ENCODE peak calls at places on chromosomes 2 and 18, in nine cellular contexts. T, H, B, V, Q, U, X, I and Z are unnamed samples.

GRCh38 chr2:51698005-51698404 is 666.1 kb upstream of the NRXN1 start:
- ATAC-seq in T (no peak), H (no peak), B (no peak), V (no peak), Q (no peak), U (no peak), X (no peak), I (no peak), Z (no peak)

GRCh38 chr18:58208207-58208944 is 164.3 kb downstream of the NEDD4L start:
- ATAC-seq in T (no peak), H (no peak), B (no peak), V (peak; percentile 67), Q (no peak), U (no peak), X (no peak), I (peak; percentile 86), Z (no peak)

GRCh38 chr2:188975497-188976102 is 1.4 kb downstream of the COL3A1 start:
- ATAC-seq in T (no peak), H (peak; percentile 79), B (no peak), V (no peak), Q (peak; percentile 91), U (no peak), X (no peak), I (peak; percentile 59), Z (no peak)

GRCh38 chr18:68991281-68991680 is 193.4 kb downstream of the CCDC102B start:
- ATAC-seq in T (no peak), H (no peak), B (no peak), V (peak; percentile 77), Q (no peak), U (no peak), X (no peak), I (no peak), Z (no peak)

GRCh38 chr2:234770081-234770506 is 181.7 kb upstream of the SH3BP4 start:
- ATAC-seq in T (no peak), H (peak; percentile 56), B (no peak), V (no peak), Q (no peak), U (no peak), X (no peak), I (no peak), Z (no peak)

GRCh38 chr2:82120648-82121047 is 1816.1 kb upstream of the LRRTM1 start:
- ATAC-seq in T (no peak), H (no peak), B (no peak), V (no peak), Q (no peak), U (no peak), X (no peak), I (no peak), Z (no peak)

GRCh38 chr18:69484699-69485396 is 84.2 kb downstream of the DOK6 start:
- ATAC-seq in T (no peak), H (no peak), B (no peak), V (peak; percentile 70), Q (peak; percentile 43), U (no peak), X (no peak), I (no peak), Z (no peak)

GRCh38 chr2:85288244-85288725 is 39.5 kb downstream of the TGOLN2 start:
- ATAC-seq in T (no peak), H (peak; percentile 52), B (no peak), V (peak; percentile 80), Q (no peak), U (no peak), X (no peak), I (no peak), Z (peak; percentile 95)

GRCh38 chr2:133667-134593 is 87.6 kb upstream of the FAM110C start:
- ATAC-seq in T (no peak), H (no peak), B (no peak), V (no peak), Q (no peak), U (no peak), X (no peak), I (no peak), Z (peak; percentile 58)

GRCh38 chr2:182064024-182064880 is 78.6 kb downstream of the PPP1R1C start:
- ATAC-seq in T (no peak), H (no peak), B (no peak), V (no peak), Q (peak; percentile 51), U (no peak), X (no peak), I (no peak), Z (peak; percentile 68)

GRCh38 chr2:67891642-67892041 is 171.2 kb downstream of the C1D start:
- ATAC-seq in T (no peak), H (no peak), B (no peak), V (no peak), Q (no peak), U (no peak), X (no peak), I (no peak), Z (no peak)

GRCh38 chr2:223759569-223760430 is 77.6 kb downstream of the AP1S3 start:
- ATAC-seq in T (no peak), H (no peak), B (no peak), V (peak; percentile 67), Q (no peak), U (no peak), X (no peak), I (no peak), Z (peak; percentile 93)

GRCh38 chr2:76997296-76997695 is 524.9 kb downstream of the LRRTM4 start:
- ATAC-seq in T (no peak), H (no peak), B (no peak), V (no peak), Q (no peak), U (no peak), X (no peak), I (no peak), Z (no peak)

GRCh38 chr2:62320657-62321357 is 124.9 kb downstream of the B3GNT2 start:
- ATAC-seq in T (no peak), H (no peak), B (no peak), V (no peak), Q (no peak), U (no peak), X (no peak), I (no peak), Z (no peak)

GRCh38 chr2:179261161-179261825 is 3.3 kb downstream of the SESTD1 start:
- ATAC-seq in T (no peak), H (no peak), B (no peak), V (no peak), Q (no peak), U (no peak), X (no peak), I (no peak), Z (no peak)

GRCh38 chr2:15220618-15221017 is 340.5 kb downstream of the NBAS start:
- ATAC-seq in T (no peak), H (no peak), B (no peak), V (no peak), Q (no peak), U (no peak), X (no peak), I (no peak), Z (no peak)

GRCh38 chr2:190214434-190215194 is 105.0 kb downstream of the HIBCH start:
- ATAC-seq in T (no peak), H (no peak), B (no peak), V (peak; percentile 37), Q (peak; percentile 48), U (no peak), X (no peak), I (no peak), Z (no peak)

GRCh38 chr2:182164686-182165085 is 179.0 kb downstream of the PPP1R1C start:
- ATAC-seq in T (no peak), H (no peak), B (no peak), V (no peak), Q (no peak), U (no peak), X (no peak), I (no peak), Z (no peak)

GRCh38 chr2:43708178-43708577 is 31.9 kb upstream of the C1GALT1C1L start:
- ATAC-seq in T (no peak), H (peak; percentile 75), B (no peak), V (no peak), Q (no peak), U (no peak), X (no peak), I (no peak), Z (no peak)

GRCh38 chr2:110134025-110134424 is 18.4 kb upstream of the MALL start:
- ATAC-seq in T (no peak), H (no peak), B (no peak), V (no peak), Q (no peak), U (no peak), X (no peak), I (no peak), Z (no peak)

GRCh38 chr2:28342081-28342967 is 50.3 kb upstream of the FOSL2 start:
- ATAC-seq in T (peak; percentile 62), H (peak; percentile 24), B (no peak), V (peak; percentile 36), Q (peak; percentile 60), U (no peak), X (no peak), I (peak; percentile 73), Z (no peak)

GRCh38 chr18:6215888-6216287 is 198.8 kb downstream of the L3MBTL4 start:
- ATAC-seq in T (no peak), H (peak; percentile 32), B (no peak), V (no peak), Q (no peak), U (no peak), X (no peak), I (no peak), Z (no peak)

GRCh38 chr2:124112966-124113365 is 87.9 kb downstream of the CNTNAP5 start:
- ATAC-seq in T (no peak), H (no peak), B (no peak), V (no peak), Q (no peak), U (no peak), X (no peak), I (no peak), Z (no peak)

GRCh38 chr2:43798300-43798699 is 24.5 kb downstream of the DYNC2LI1 start:
- ATAC-seq in T (no peak), H (no peak), B (no peak), V (no peak), Q (no peak), U (no peak), X (no peak), I (no peak), Z (no peak)

GRCh38 chr18:74862094-74862493 is 264.4 kb downstream of the ZNF407 start:
- ATAC-seq in T (no peak), H (no peak), B (no peak), V (no peak), Q (no peak), U (no peak), X (no peak), I (peak; percentile 61), Z (no peak)

GRCh38 chr2:101223814-101224231 is 28.9 kb upstream of the CNOT11 start:
- ATAC-seq in T (no peak), H (peak; percentile 70), B (peak; percentile 91), V (no peak), Q (no peak), U (peak; percentile 98), X (peak; percentile 98), I (peak; percentile 67), Z (peak; percentile 77)

GRCh38 chr2:46018773-46019593 is 278.2 kb upstream of the EPAS1 start:
- ATAC-seq in T (no peak), H (no peak), B (no peak), V (no peak), Q (no peak), U (no peak), X (no peak), I (no peak), Z (no peak)

GRCh38 chr2:45578056-45578843 is 32.8 kb downstream of the SRBD1 start:
- ATAC-seq in T (no peak), H (peak; percentile 78), B (peak; percentile 73), V (peak; percentile 73), Q (no peak), U (peak; percentile 79), X (peak; percentile 47), I (no peak), Z (no peak)